ENCODE peak calls at places on chromosomes 2 and 18, in nine cellular contexts. S, C, Z, T, W, U, A, L and P are unnamed samples.

GRCh38 chr2:99066602-99067001 is 74.9 kb upstream of the C2orf15 start:
- DNase-seq in S (no peak), C (peak), Z (no peak), T (peak), W (peak), U (no peak), A (peak), L (peak), P (no peak)

GRCh38 chr18:42114310-42114943 is 159.4 kb downstream of the PIK3C3 start:
- DNase-seq in S (peak), C (peak), Z (no peak), T (peak), W (peak), U (peak), A (peak), L (peak), P (peak)

GRCh38 chr18:13587477-13587876 is 138.9 kb downstream of the FAM210A start:
- DNase-seq in S (no peak), C (no peak), Z (no peak), T (no peak), W (no peak), U (no peak), A (no peak), L (no peak), P (no peak)

GRCh38 chr18:67682516-67682915 is 166.0 kb upstream of the DSEL start:
- DNase-seq in S (no peak), C (no peak), Z (no peak), T (no peak), W (no peak), U (no peak), A (no peak), L (peak), P (no peak)

GRCh38 chr2:179302764-179303561 is 38.3 kb upstream of the SESTD1 start:
- DNase-seq in S (no peak), C (no peak), Z (no peak), T (no peak), W (no peak), U (no peak), A (no peak), L (peak), P (no peak)

GRCh38 chr2:85765081-85765731 is 11.4 kb downstream of the ATOH8 start:
- DNase-seq in S (no peak), C (no peak), Z (no peak), T (peak), W (no peak), U (no peak), A (no peak), L (no peak), P (no peak)

GRCh38 chr2:235510305-235510704 is 16.5 kb downstream of the AGAP1 start:
- DNase-seq in S (no peak), C (peak), Z (no peak), T (no peak), W (no peak), U (no peak), A (no peak), L (no peak), P (no peak)

GRCh38 chr2:223688094-223688835 is 86.1 kb upstream of the SCG2 start:
- DNase-seq in S (no peak), C (peak), Z (no peak), T (peak), W (no peak), U (no peak), A (no peak), L (no peak), P (no peak)

GRCh38 chr18:25646971-25647370 is 295.0 kb upstream of the ZNF521 start:
- DNase-seq in S (no peak), C (no peak), Z (no peak), T (no peak), W (no peak), U (no peak), A (no peak), L (peak), P (no peak)

GRCh38 chr2:197804049-197804757 is at the start of gene PLCL1:
- DNase-seq in S (peak), C (peak), Z (peak), T (peak), W (peak), U (peak), A (peak), L (peak), P (peak)

GRCh38 chr18:55353806-55354205 is 234.2 kb downstream of the TCF4 start:
- DNase-seq in S (no peak), C (no peak), Z (no peak), T (no peak), W (no peak), U (no peak), A (no peak), L (no peak), P (no peak)

GRCh38 chr2:74003494-74004211 is 18.9 kb downstream of the TET3 start:
- DNase-seq in S (no peak), C (peak), Z (no peak), T (no peak), W (peak), U (no peak), A (no peak), L (peak), P (peak)

GRCh38 chr18:79476031-79476917 is 80.5 kb downstream of the NFATC1 start:
- DNase-seq in S (peak), C (no peak), Z (peak), T (no peak), W (no peak), U (no peak), A (no peak), L (no peak), P (no peak)

GRCh38 chr2:34096552-34097171 is 497.6 kb upstream of the FAM98A start:
- DNase-seq in S (no peak), C (peak), Z (no peak), T (peak), W (peak), U (peak), A (peak), L (peak), P (no peak)

GRCh38 chr2:144703852-144704324 is 184.0 kb upstream of the ZEB2 start:
- DNase-seq in S (peak), C (peak), Z (peak), T (no peak), W (peak), U (peak), A (no peak), L (peak), P (peak)
- TF ChIP-seq CTCF in S (no peak), C (no peak), Z (no peak), T (no peak), W (no peak), U (no peak), A (no peak), L (no peak), P (no peak)

GRCh38 chr2:237421542-237422047 is 7.6 kb upstream of the COL6A3 start:
- DNase-seq in S (peak), C (peak), Z (peak), T (peak), W (peak), U (peak), A (peak), L (peak), P (peak)

GRCh38 chr2:237414056-237414661 is at the start of gene COL6A3:
- DNase-seq in S (peak), C (peak), Z (no peak), T (no peak), W (no peak), U (peak), A (peak), L (peak), P (peak)

GRCh38 chr2:237413293-237414055 is 490 bp downstream of the COL6A3 start:
- DNase-seq in S (peak), C (no peak), Z (no peak), T (no peak), W (no peak), U (no peak), A (no peak), L (peak), P (no peak)

GRCh38 chr2:237422309-237422708 is 8.3 kb upstream of the COL6A3 start:
- DNase-seq in S (no peak), C (no peak), Z (no peak), T (no peak), W (no peak), U (no peak), A (no peak), L (peak), P (no peak)

GRCh38 chr2:237418300-237418699 is 4.3 kb upstream of the COL6A3 start:
- DNase-seq in S (no peak), C (no peak), Z (no peak), T (no peak), W (no peak), U (no peak), A (no peak), L (peak), P (no peak)
- H3K4me3 ChIP-seq in S (no peak), C (no peak), Z (no peak), T (no peak), W (no peak), U (no peak), A (no peak), L (no peak), P (no peak)

GRCh38 chr2:18266188-18266587 is 294.3 kb downstream of the RDH14 start:
- DNase-seq in S (no peak), C (no peak), Z (no peak), T (no peak), W (no peak), U (no peak), A (no peak), L (no peak), P (no peak)
- TF ChIP-seq CTCF in S (no peak), C (no peak), Z (no peak), T (peak), W (peak), U (no peak), A (no peak), L (peak), P (no peak)

GRCh38 chr2:118059919-118060478 is 28.3 kb upstream of the INSIG2 start:
- DNase-seq in S (no peak), C (no peak), Z (no peak), T (no peak), W (peak), U (no peak), A (no peak), L (peak), P (no peak)
- H3K4me3 ChIP-seq in S (no peak), C (no peak), Z (no peak), T (no peak), W (no peak), U (no peak), A (no peak), L (no peak), P (no peak)

GRCh38 chr2:101272045-101272784 is 19.5 kb downstream of the CNOT11 start:
- DNase-seq in S (no peak), C (no peak), Z (no peak), T (no peak), W (no peak), U (no peak), A (no peak), L (no peak), P (no peak)

GRCh38 chr2:101277111-101277510 is 24.4 kb downstream of the CNOT11 start:
- DNase-seq in S (no peak), C (peak), Z (peak), T (no peak), W (peak), U (peak), A (no peak), L (peak), P (no peak)

GRCh38 chr2:101270700-101271259 is 18.1 kb downstream of the CNOT11 start:
- DNase-seq in S (no peak), C (no peak), Z (no peak), T (no peak), W (no peak), U (no peak), A (no peak), L (no peak), P (no peak)

GRCh38 chr2:101274142-101274541 is 21.5 kb downstream of the CNOT11 start:
- DNase-seq in S (no peak), C (no peak), Z (no peak), T (no peak), W (no peak), U (no peak), A (no peak), L (no peak), P (no peak)

GRCh38 chr2:101273045-101273444 is 20.4 kb downstream of the CNOT11 start:
- DNase-seq in S (no peak), C (no peak), Z (no peak), T (no peak), W (no peak), U (no peak), A (no peak), L (no peak), P (no peak)
- TF ChIP-seq CTCF in S (no peak), C (no peak), Z (no peak), T (no peak), W (no peak), U (no peak), A (no peak), L (no peak), P (no peak)

DNA sequence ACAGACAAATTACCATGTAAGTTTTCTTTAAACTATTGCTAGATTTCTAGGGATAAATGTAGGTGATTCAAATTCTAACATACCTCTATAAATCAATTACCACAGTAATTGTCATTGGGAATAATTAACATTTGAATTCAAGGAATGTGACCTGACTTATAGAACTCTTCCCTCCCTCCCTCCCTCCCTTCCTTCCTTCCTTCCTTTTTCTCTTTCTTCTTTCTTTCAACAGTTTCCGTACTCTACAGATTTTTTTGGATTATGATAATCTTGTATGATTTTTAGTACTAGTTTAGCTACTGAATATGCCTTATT is 18.2 kb upstream of the FTCDNL1 start:
- DNase-seq in S (no peak), C (no peak), Z (no peak), T (no peak), W (no peak), U (no peak), A (no peak), L (no peak), P (no peak)
- H3K4me3 ChIP-seq in S (no peak), C (no peak), Z (no peak), T (no peak), W (no peak), U (no peak), A (no peak), L (no peak), P (no peak)